ENCODE peak calls at places on chromosome 13, in four cellular contexts. N is Calu3; I is stimulated activated CD4-positive, alpha-beta T cell treated with anti-CD3 and anti-CD28 coated beads, Interleukin-4, amount 100 ng/mL, for 48 hours; A is M059J. F is an unnamed sample.

GRCh38 chr13:98403076-98403475 is 173.8 kb downstream of the STK24 start:
- DNase-seq in N (no peak), I (no peak), A (no peak), F (no peak)

GRCh38 chr13:40215311-40215710 is 451.1 kb downstream of the FOXO1 start:
- DNase-seq in N (no peak), I (no peak), A (no peak), F (no peak)

GRCh38 chr13:47826481-47826880 is 174.6 kb downstream of the SUCLA2 start:
- DNase-seq in N (no peak), I (no peak), A (peak), F (no peak)

GRCh38 chr13:100825551-100825950 is 151.0 kb upstream of the TMTC4 start:
- DNase-seq in N (no peak), I (no peak), A (peak), F (peak)

GRCh38 chr13:44199627-44200207 is 173.9 kb upstream of the SERP2 start:
- DNase-seq in N (no peak), I (no peak), A (no peak), F (no peak)

GRCh38 chr13:19181021-19181620 is 503 bp downstream of the TUBA3C start:
- DNase-seq in N (no peak), I (no peak), A (no peak), F (no peak)

GRCh38 chr13:98910501-98910951 is 67.3 kb downstream of the DOCK9 start:
- DNase-seq in N (peak), I (no peak), A (peak), F (peak)

GRCh38 chr13:32938907-32939306 is 77.3 kb upstream of the KL start:
- DNase-seq in N (no peak), I (no peak), A (peak), F (peak)

GRCh38 chr13:34031629-34032028 is 213.7 kb downstream of the RFC3 start:
- DNase-seq in N (no peak), I (no peak), A (no peak), F (no peak)

GRCh38 chr13:30713133-30713532 is 22.2 kb upstream of the ALOX5AP start:
- DNase-seq in N (peak), I (no peak), A (peak), F (peak)

GRCh38 chr13:106536244-106537034 is 977 bp upstream of the EFNB2 start:
- DNase-seq in N (peak), I (peak), A (peak), F (peak)

GRCh38 chr13:79837741-79838450 is 356.9 kb downstream of the NDFIP2 start:
- DNase-seq in N (no peak), I (no peak), A (peak), F (peak)

GRCh38 chr13:81987159-81987558 is 1646.2 kb upstream of the SPRY2 start:
- DNase-seq in N (no peak), I (no peak), A (no peak), F (peak)

GRCh38 chr13:98147521-98147920 is 4.6 kb downstream of the FARP1 start:
- DNase-seq in N (no peak), I (no peak), A (peak), F (peak)

GRCh38 chr13:94300401-94300800 is 179.1 kb downstream of the DCT start:
- DNase-seq in N (no peak), I (no peak), A (no peak), F (no peak)

GRCh38 chr13:34256236-34256635 is 438.3 kb downstream of the RFC3 start:
- DNase-seq in N (no peak), I (no peak), A (no peak), F (no peak)

GRCh38 chr13:107035186-107035585 is 467.2 kb upstream of the ARGLU1 start:
- DNase-seq in N (no peak), I (no peak), A (no peak), F (no peak)

GRCh38 chr13:75739244-75739868 is 103.2 kb downstream of the LMO7 start:
- DNase-seq in N (no peak), I (no peak), A (peak), F (peak)

GRCh38 chr13:112664501-112665203 is 25.2 kb upstream of the ATP11A start:
- DNase-seq in N (no peak), I (no peak), A (no peak), F (peak)

GRCh38 chr13:40102854-40103253 is 447.4 kb downstream of the COG6 start:
- DNase-seq in N (peak), I (peak), A (peak), F (peak)

GRCh38 chr13:23631676-23632622 is 61.7 kb downstream of the TNFRSF19 start:
- DNase-seq in N (no peak), I (no peak), A (no peak), F (no peak)

GRCh38 chr13:22047785-22048104 is 376.9 kb downstream of the FGF9 start:
- DNase-seq in N (no peak), I (no peak), A (no peak), F (no peak)

GRCh38 chr13:97068146-97068545 is 73.9 kb upstream of the OXGR1 start:
- DNase-seq in N (no peak), I (no peak), A (no peak), F (no peak)

GRCh38 chr13:90498096-90498495 is 849.4 kb upstream of the MIR17HG start:
- DNase-seq in N (no peak), I (no peak), A (no peak), F (no peak)

GRCh38 chr13:26011996-26012688 is 39.7 kb downstream of the SHISA2 start:
- DNase-seq in N (no peak), I (peak), A (no peak), F (no peak)

GRCh38 chr13:109904218-109904617 is 117.8 kb upstream of the IRS2 start:
- DNase-seq in N (no peak), I (no peak), A (peak), F (peak)

GRCh38 chr13:93700115-93700514 is 473.5 kb downstream of the GPC6 start:
- DNase-seq in N (no peak), I (no peak), A (no peak), F (no peak)

GRCh38 chr13:108269601-108270328 is at the start of gene TNFSF13B:
- DNase-seq in N (peak), I (peak), A (peak), F (peak)

GRCh38 chr13:21901326-21901725 is 230.5 kb downstream of the FGF9 start:
- DNase-seq in N (no peak), I (no peak), A (no peak), F (no peak)

GRCh38 chr13:113815151-113816058 is 48.5 kb downstream of the GAS6 start:
- DNase-seq in N (no peak), I (no peak), A (no peak), F (no peak)

GRCh38 chr13:113849981-113850721 is 13.7 kb downstream of the GAS6 start:
- DNase-seq in N (no peak), I (no peak), A (no peak), F (no peak)

GRCh38 chr13:99665716-99666115 is 164.4 kb downstream of the TM9SF2 start:
- DNase-seq in N (no peak), I (no peak), A (no peak), F (no peak)

GRCh38 chr13:37656247-37656940 is 57.8 kb upstream of the POSTN start:
- DNase-seq in N (peak), I (no peak), A (peak), F (peak)

GRCh38 chr13:44649118-44649455 is 73.0 kb upstream of the TSC22D1 start:
- DNase-seq in N (no peak), I (peak), A (no peak), F (no peak)

GRCh38 chr13:30125422-30126073 is 181.8 kb downstream of the KATNAL1 start:
- DNase-seq in N (no peak), I (no peak), A (peak), F (peak)

GRCh38 chr13:44765076-44765475 is 188.9 kb upstream of the TSC22D1 start:
- DNase-seq in N (no peak), I (no peak), A (no peak), F (no peak)

GRCh38 chr13:33125821-33126570 is 109.8 kb downstream of the KL start:
- DNase-seq in N (peak), I (no peak), A (peak), F (peak)